ENCODE peak calls at places on chromosomes 4 and X, in four cellular contexts. One of them, this sample, is unnamed.
A peak's percentile ranks its signal among the peaks of the same experiment; 100 is the strongest.

GRCh38 chr4:7375427-7375826 is 59.3 kb downstream of the PSAPL1 start:
- DNase-seq in BJ: no peak
- DNase-seq in neural progenitor cell: no peak
- DNase-seq in astrocyte of the cerebellum: no peak
- DNase-seq in this sample: no peak

GRCh38 chr4:77188498-77189187 is 31.6 kb downstream of the CCNG2 start:
- DNase-seq in BJ: no peak
- DNase-seq in neural progenitor cell: no peak
- DNase-seq in astrocyte of the cerebellum: no peak
- DNase-seq in this sample: no peak

GRCh38 chr4:79107014-79107413 is 167.8 kb upstream of the PAQR3 start:
- DNase-seq in BJ: no peak
- DNase-seq in neural progenitor cell: no peak
- DNase-seq in astrocyte of the cerebellum: no peak
- DNase-seq in this sample: no peak

GRCh38 chr4:14168919-14169318 is 541.4 kb upstream of the BOD1L1 start:
- DNase-seq in BJ: peak; percentile 36
- DNase-seq in neural progenitor cell: no peak
- DNase-seq in astrocyte of the cerebellum: peak; percentile 58
- DNase-seq in this sample: peak; percentile 74

GRCh38 chr4:15106417-15106816 is 104.1 kb downstream of the CPEB2 start:
- DNase-seq in BJ: no peak
- DNase-seq in neural progenitor cell: no peak
- DNase-seq in astrocyte of the cerebellum: no peak
- DNase-seq in this sample: no peak

GRCh38 chrX:71650333-71650969 is 16.9 kb upstream of the LOC101059915 start:
- DNase-seq in BJ: no peak
- DNase-seq in neural progenitor cell: no peak
- DNase-seq in astrocyte of the cerebellum: no peak
- DNase-seq in this sample: no peak

GRCh38 chr4:54683616-54684346 is 26.0 kb downstream of the KIT start:
- DNase-seq in BJ: no peak
- DNase-seq in neural progenitor cell: peak; percentile 23
- DNase-seq in astrocyte of the cerebellum: no peak
- DNase-seq in this sample: no peak

GRCh38 chr4:42464550-42465124 is 67.3 kb downstream of the SHISA3 start:
- DNase-seq in BJ: no peak
- DNase-seq in neural progenitor cell: no peak
- DNase-seq in astrocyte of the cerebellum: no peak
- DNase-seq in this sample: no peak

GRCh38 chrX:119502727-119503483 is 34.7 kb downstream of the SLC25A5 start:
- DNase-seq in BJ: no peak
- DNase-seq in neural progenitor cell: no peak
- DNase-seq in astrocyte of the cerebellum: no peak
- DNase-seq in this sample: no peak

GRCh38 chrX:26845051-26845450 is 618.1 kb downstream of the PPP4R3C start:
- DNase-seq in BJ: no peak
- DNase-seq in neural progenitor cell: no peak
- DNase-seq in astrocyte of the cerebellum: peak; percentile 32
- DNase-seq in this sample: peak; percentile 42

GRCh38 chr4:69051576-69051943 is 44.7 kb upstream of the UGT2B7 start:
- DNase-seq in BJ: no peak
- DNase-seq in neural progenitor cell: no peak
- DNase-seq in astrocyte of the cerebellum: no peak
- DNase-seq in this sample: no peak

GRCh38 chr4:25160714-25161598 is 707 bp upstream of the SEPSECS start:
- DNase-seq in BJ: no peak
- DNase-seq in neural progenitor cell: no peak
- DNase-seq in astrocyte of the cerebellum: no peak
- DNase-seq in this sample: no peak

GRCh38 chrX:44456685-44457084 is 86.0 kb downstream of the FUNDC1 start:
- DNase-seq in BJ: no peak
- DNase-seq in neural progenitor cell: no peak
- DNase-seq in astrocyte of the cerebellum: no peak
- DNase-seq in this sample: no peak

GRCh38 chr4:55020131-55020530 is 105.3 kb downstream of the KDR start:
- DNase-seq in BJ: no peak
- DNase-seq in neural progenitor cell: no peak
- DNase-seq in astrocyte of the cerebellum: no peak
- DNase-seq in this sample: no peak

GRCh38 chr4:132956951-132957350 is 192.1 kb upstream of the PCDH10 start:
- DNase-seq in BJ: no peak
- DNase-seq in neural progenitor cell: no peak
- DNase-seq in astrocyte of the cerebellum: no peak
- DNase-seq in this sample: no peak

GRCh38 chr4:105715692-105716278 is 7.2 kb downstream of the GSTCD start:
- DNase-seq in BJ: no peak
- DNase-seq in neural progenitor cell: peak; percentile 6
- DNase-seq in astrocyte of the cerebellum: peak; percentile 13
- DNase-seq in this sample: no peak

GRCh38 chr4:138110815-138111214 is 131.3 kb downstream of the SLC7A11 start:
- DNase-seq in BJ: no peak
- DNase-seq in neural progenitor cell: no peak
- DNase-seq in astrocyte of the cerebellum: no peak
- DNase-seq in this sample: no peak

GRCh38 chrX:154819771-154820341 is 14.6 kb upstream of the MPP1 start:
- DNase-seq in BJ: no peak
- DNase-seq in neural progenitor cell: no peak
- DNase-seq in astrocyte of the cerebellum: no peak
- DNase-seq in this sample: no peak

GRCh38 chr4:70183940-70184246 is 11.6 kb upstream of the ODAM start:
- DNase-seq in BJ: no peak
- DNase-seq in neural progenitor cell: no peak
- DNase-seq in astrocyte of the cerebellum: no peak
- DNase-seq in this sample: no peak

GRCh38 chr4:6453688-6453990 is 18.8 kb downstream of the PPP2R2C start:
- DNase-seq in BJ: no peak
- DNase-seq in neural progenitor cell: no peak
- DNase-seq in astrocyte of the cerebellum: no peak
- DNase-seq in this sample: no peak

GRCh38 chrX:33001107-33001506 is 210.2 kb downstream of the DMD start:
- DNase-seq in BJ: no peak
- DNase-seq in neural progenitor cell: no peak
- DNase-seq in astrocyte of the cerebellum: no peak
- DNase-seq in this sample: no peak

GRCh38 chr4:8409271-8410065 is 31.1 kb downstream of the ACOX3 start:
- DNase-seq in BJ: no peak
- DNase-seq in neural progenitor cell: no peak
- DNase-seq in astrocyte of the cerebellum: no peak
- DNase-seq in this sample: no peak

GRCh38 chr4:188190461-188190860 is 51.2 kb downstream of the TRIML1 start:
- DNase-seq in BJ: no peak
- DNase-seq in neural progenitor cell: no peak
- DNase-seq in astrocyte of the cerebellum: no peak
- DNase-seq in this sample: no peak

GRCh38 chrX:80766916-80767315 is 42.8 kb downstream of the BRWD3 start:
- DNase-seq in BJ: no peak
- DNase-seq in neural progenitor cell: no peak
- DNase-seq in astrocyte of the cerebellum: no peak
- DNase-seq in this sample: no peak

GRCh38 chr4:6222761-6223292 is 22.5 kb upstream of the JAKMIP1 start:
- DNase-seq in BJ: no peak
- DNase-seq in neural progenitor cell: peak; percentile 60
- DNase-seq in astrocyte of the cerebellum: no peak
- DNase-seq in this sample: no peak

GRCh38 chr4:86416081-86416480 is 56.2 kb upstream of the MAPK10 start:
- DNase-seq in BJ: no peak
- DNase-seq in neural progenitor cell: no peak
- DNase-seq in astrocyte of the cerebellum: no peak
- DNase-seq in this sample: no peak

GRCh38 chrX:80206647-80207046 is 192.1 kb downstream of the TBX22 start:
- DNase-seq in BJ: no peak
- DNase-seq in neural progenitor cell: no peak
- DNase-seq in astrocyte of the cerebellum: no peak
- DNase-seq in this sample: no peak

GRCh38 chrX:79366888-79367749 is at the start of gene ITM2A:
- DNase-seq in BJ: no peak
- DNase-seq in neural progenitor cell: peak; percentile 58
- DNase-seq in astrocyte of the cerebellum: no peak
- DNase-seq in this sample: no peak

GRCh38 chr4:181646864-181647263 is 596.3 kb upstream of the TENM3 start:
- DNase-seq in BJ: no peak
- DNase-seq in neural progenitor cell: no peak
- DNase-seq in astrocyte of the cerebellum: no peak
- DNase-seq in this sample: no peak

GRCh38 chrX:68807818-68808217 is 21.0 kb upstream of the EFNB1 start:
- DNase-seq in BJ: no peak
- DNase-seq in neural progenitor cell: peak; percentile 42
- DNase-seq in astrocyte of the cerebellum: no peak
- DNase-seq in this sample: no peak

GRCh38 chrX:13110427-13111324 is 66.3 kb upstream of the FAM9C start:
- DNase-seq in BJ: peak; percentile 71
- DNase-seq in neural progenitor cell: no peak
- DNase-seq in astrocyte of the cerebellum: peak; percentile 59
- DNase-seq in this sample: peak; percentile 88

GRCh38 chrX:132940727-132941162 is 17.7 kb downstream of the HS6ST2 start:
- DNase-seq in BJ: no peak
- DNase-seq in neural progenitor cell: peak; percentile 21
- DNase-seq in astrocyte of the cerebellum: no peak
- DNase-seq in this sample: no peak

GRCh38 chr4:84403656-84404055 is 95.4 kb downstream of the NKX6-1 start:
- DNase-seq in BJ: no peak
- DNase-seq in neural progenitor cell: no peak
- DNase-seq in astrocyte of the cerebellum: no peak
- DNase-seq in this sample: no peak

GRCh38 chr4:147590249-147590920 is 26.8 kb upstream of the TMEM184C start:
- DNase-seq in BJ: no peak
- DNase-seq in neural progenitor cell: peak; percentile 76
- DNase-seq in astrocyte of the cerebellum: peak; percentile 70
- DNase-seq in this sample: peak; percentile 24

GRCh38 chr4:182819751-182820150 is 97.4 kb downstream of the DCTD start:
- DNase-seq in BJ: no peak
- DNase-seq in neural progenitor cell: no peak
- DNase-seq in astrocyte of the cerebellum: no peak
- DNase-seq in this sample: no peak

GRCh38 chrX:413322-414201 is 26.9 kb upstream of the PPP2R3B start:
- DNase-seq in BJ: no peak
- DNase-seq in neural progenitor cell: peak; percentile 81
- DNase-seq in astrocyte of the cerebellum: no peak
- DNase-seq in this sample: peak; percentile 43

GRCh38 chr4:79227896-79228295 is 98.0 kb downstream of the NAA11 start:
- DNase-seq in BJ: no peak
- DNase-seq in neural progenitor cell: no peak
- DNase-seq in astrocyte of the cerebellum: peak; percentile 37
- DNase-seq in this sample: no peak

GRCh38 chr4:122666527-122667245 is 45.8 kb upstream of the IL21 start:
- DNase-seq in BJ: peak; percentile 96
- DNase-seq in neural progenitor cell: no peak
- DNase-seq in astrocyte of the cerebellum: peak; percentile 79
- DNase-seq in this sample: peak; percentile 79

GRCh38 chr4:52312722-52313121 is 261.6 kb downstream of the SPATA18 start:
- DNase-seq in BJ: no peak
- DNase-seq in neural progenitor cell: no peak
- DNase-seq in astrocyte of the cerebellum: no peak
- DNase-seq in this sample: no peak

GRCh38 chrX:30488092-30488491 is 89.5 kb downstream of the TASL start:
- DNase-seq in BJ: no peak
- DNase-seq in neural progenitor cell: peak; percentile 2
- DNase-seq in astrocyte of the cerebellum: no peak
- DNase-seq in this sample: no peak
- TF ChIP-seq CTCF in BJ: peak; percentile 20
- TF ChIP-seq CTCF in neural progenitor cell: peak; percentile 32
- TF ChIP-seq CTCF in astrocyte of the cerebellum: peak; percentile 5
- TF ChIP-seq CTCF in this sample: peak; percentile 17

GRCh38 chrX:10110984-10111363 is 45.8 kb upstream of the CLCN4 start:
- DNase-seq in BJ: no peak
- DNase-seq in neural progenitor cell: no peak
- DNase-seq in astrocyte of the cerebellum: no peak
- DNase-seq in this sample: no peak

GRCh38 chrX:10109695-10110094 is 47.1 kb upstream of the CLCN4 start:
- DNase-seq in BJ: no peak
- DNase-seq in neural progenitor cell: no peak
- DNase-seq in astrocyte of the cerebellum: no peak
- DNase-seq in this sample: no peak

GRCh38 chrX:10111364-10112148 is 45.2 kb upstream of the CLCN4 start:
- DNase-seq in BJ: no peak
- DNase-seq in neural progenitor cell: no peak
- DNase-seq in astrocyte of the cerebellum: no peak
- DNase-seq in this sample: no peak

GRCh38 chrX:10112510-10112909 is 44.3 kb upstream of the CLCN4 start:
- DNase-seq in BJ: no peak
- DNase-seq in neural progenitor cell: no peak
- DNase-seq in astrocyte of the cerebellum: no peak
- DNase-seq in this sample: no peak

GRCh38 chrX:10110316-10110932 is 46.4 kb upstream of the CLCN4 start:
- DNase-seq in BJ: no peak
- DNase-seq in neural progenitor cell: no peak
- DNase-seq in astrocyte of the cerebellum: no peak
- DNase-seq in this sample: no peak
- H3K4me3 ChIP-seq in BJ: no peak overlapping the region
- H3K4me3 ChIP-seq in neural progenitor cell: no peak overlapping the region
- H3K4me3 ChIP-seq in astrocyte of the cerebellum: no peak overlapping the region
- H3K4me3 ChIP-seq in this sample: no peak overlapping the region

GRCh38 chr4:134470544-134470943 is 269.0 kb upstream of the PABPC4L start:
- DNase-seq in BJ: no peak
- DNase-seq in neural progenitor cell: peak; percentile 42
- DNase-seq in astrocyte of the cerebellum: no peak
- DNase-seq in this sample: no peak
- TF ChIP-seq CTCF in BJ: no peak
- TF ChIP-seq CTCF in neural progenitor cell: peak; percentile 61
- TF ChIP-seq CTCF in astrocyte of the cerebellum: peak; percentile 21
- TF ChIP-seq CTCF in this sample: peak; percentile 25

GRCh38 chr4:2484993-2485392 is 16.1 kb downstream of the RNF4 start:
- DNase-seq in BJ: no peak
- DNase-seq in neural progenitor cell: peak; percentile 41
- DNase-seq in astrocyte of the cerebellum: no peak
- DNase-seq in this sample: no peak
- H3K4me3 ChIP-seq in BJ: no peak overlapping the region
- H3K4me3 ChIP-seq in neural progenitor cell: no peak overlapping the region
- H3K4me3 ChIP-seq in astrocyte of the cerebellum: no peak overlapping the region
- H3K4me3 ChIP-seq in this sample: no peak overlapping the region

DNA sequence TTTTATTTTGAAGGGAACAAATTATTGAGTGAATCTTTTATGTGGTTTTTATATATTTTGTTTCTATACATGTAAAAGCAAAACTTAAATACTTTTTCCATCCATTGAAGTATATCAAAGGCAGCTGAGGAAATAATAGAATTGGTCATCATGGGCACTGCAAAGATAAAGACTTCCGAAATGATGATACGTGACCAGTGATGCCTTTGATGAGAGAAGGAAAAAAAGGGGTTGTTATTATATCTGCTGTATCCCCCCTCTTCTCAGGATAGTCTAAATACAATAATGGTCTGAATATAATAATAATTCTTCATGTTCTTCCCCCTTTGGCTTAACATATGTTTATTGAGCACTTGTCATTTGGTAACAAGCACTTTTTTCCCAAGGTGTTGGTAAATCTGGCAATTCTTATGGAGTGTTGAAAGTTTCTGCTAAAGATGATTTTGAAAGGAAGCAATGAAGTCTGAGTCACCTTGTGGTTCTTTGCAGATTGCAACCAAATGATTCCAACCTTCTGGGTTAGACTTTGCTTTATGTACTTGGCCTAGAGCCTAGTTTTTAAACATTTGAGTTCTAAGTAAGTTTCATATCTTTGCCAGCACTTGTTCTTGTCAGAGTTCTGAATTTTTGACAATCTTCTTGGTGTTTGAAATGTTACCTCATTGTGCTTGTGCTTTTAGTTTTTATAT is 60.8 kb downstream of the USP9X start:
- DNase-seq in BJ: peak; percentile 65
- DNase-seq in neural progenitor cell: no peak
- DNase-seq in astrocyte of the cerebellum: peak; percentile 87
- DNase-seq in this sample: peak; percentile 48
- TF ChIP-seq CTCF in BJ: no peak
- TF ChIP-seq CTCF in neural progenitor cell: no peak
- TF ChIP-seq CTCF in astrocyte of the cerebellum: no peak
- TF ChIP-seq CTCF in this sample: peak; percentile 34